ENCODE peak calls at places on chromosomes 5 and 9, in nine cellular contexts. One of them, this sample, is unnamed.
A peak's percentile ranks its signal among the peaks of the same experiment; 100 is the strongest.

GRCh38 chr5:157204765-157205164 is 24.1 kb downstream of the ITK start:
- DNase-seq in prostate gland: no peak
- DNase-seq in sigmoid colon: no peak
- DNase-seq in esophagus squamous epithelium: no peak
- DNase-seq in IMR-90: no peak
- DNase-seq in spleen: no peak
- DNase-seq in H1: no peak
- DNase-seq in heart left ventricle: no peak
- DNase-seq in stomach: no peak
- DNase-seq in this sample: no peak

GRCh38 chr5:54401515-54401914 is 54.0 kb upstream of the HSPB3 start:
- DNase-seq in prostate gland: no peak
- DNase-seq in sigmoid colon: no peak
- DNase-seq in esophagus squamous epithelium: no peak
- DNase-seq in IMR-90: no peak
- DNase-seq in spleen: no peak
- DNase-seq in H1: no peak
- DNase-seq in heart left ventricle: no peak
- DNase-seq in stomach: no peak
- DNase-seq in this sample: no peak

GRCh38 chr9:23492126-23493002 is 333.7 kb downstream of the ELAVL2 start:
- DNase-seq in prostate gland: no peak
- DNase-seq in sigmoid colon: no peak
- DNase-seq in esophagus squamous epithelium: no peak
- DNase-seq in IMR-90: peak; percentile 0
- DNase-seq in spleen: no peak
- DNase-seq in H1: peak; percentile 15
- DNase-seq in heart left ventricle: no peak
- DNase-seq in stomach: no peak
- DNase-seq in this sample: no peak

GRCh38 chr9:23826120-23826629 is at the start of gene ELAVL2:
- DNase-seq in prostate gland: peak; percentile 34
- DNase-seq in sigmoid colon: peak; percentile 85
- DNase-seq in esophagus squamous epithelium: peak; percentile 33
- DNase-seq in IMR-90: peak; percentile 81
- DNase-seq in spleen: peak; percentile 83
- DNase-seq in H1: peak; percentile 95
- DNase-seq in heart left ventricle: peak; percentile 79
- DNase-seq in stomach: peak; percentile 65
- DNase-seq in this sample: peak; percentile 45

GRCh38 chr9:17134843-17135577 is at the start of gene CNTLN:
- DNase-seq in prostate gland: peak; percentile 84
- DNase-seq in sigmoid colon: peak; percentile 98
- DNase-seq in esophagus squamous epithelium: no peak
- DNase-seq in IMR-90: peak; percentile 85
- DNase-seq in spleen: peak; percentile 92
- DNase-seq in H1: peak; percentile 84
- DNase-seq in heart left ventricle: peak; percentile 96
- DNase-seq in stomach: peak; percentile 97
- DNase-seq in this sample: peak; percentile 71

GRCh38 chr5:170809551-170809950 is 26.0 kb downstream of the GABRP start:
- DNase-seq in prostate gland: no peak
- DNase-seq in sigmoid colon: no peak
- DNase-seq in esophagus squamous epithelium: no peak
- DNase-seq in IMR-90: peak; percentile 71
- DNase-seq in spleen: no peak
- DNase-seq in H1: peak; percentile 13
- DNase-seq in heart left ventricle: no peak
- DNase-seq in stomach: peak; percentile 28
- DNase-seq in this sample: no peak

GRCh38 chr9:106111039-106111740 is 416.8 kb downstream of the TMEM38B start:
- DNase-seq in prostate gland: no peak
- DNase-seq in sigmoid colon: no peak
- DNase-seq in esophagus squamous epithelium: no peak
- DNase-seq in IMR-90: no peak
- DNase-seq in spleen: no peak
- DNase-seq in H1: no peak
- DNase-seq in heart left ventricle: no peak
- DNase-seq in stomach: no peak
- DNase-seq in this sample: no peak

GRCh38 chr5:15425802-15426201 is 74.2 kb upstream of the FBXL7 start:
- DNase-seq in prostate gland: no peak
- DNase-seq in sigmoid colon: no peak
- DNase-seq in esophagus squamous epithelium: no peak
- DNase-seq in IMR-90: no peak
- DNase-seq in spleen: no peak
- DNase-seq in H1: no peak
- DNase-seq in heart left ventricle: no peak
- DNase-seq in stomach: no peak
- DNase-seq in this sample: no peak

GRCh38 chr5:172224996-172225395 is 31.0 kb downstream of the EFCAB9 start:
- DNase-seq in prostate gland: no peak
- DNase-seq in sigmoid colon: no peak
- DNase-seq in esophagus squamous epithelium: no peak
- DNase-seq in IMR-90: no peak
- DNase-seq in spleen: no peak
- DNase-seq in H1: no peak
- DNase-seq in heart left ventricle: no peak
- DNase-seq in stomach: no peak
- DNase-seq in this sample: no peak

GRCh38 chr5:157917909-157918809 is 59.2 kb upstream of the CLINT1 start:
- DNase-seq in prostate gland: peak; percentile 17
- DNase-seq in sigmoid colon: peak; percentile 68
- DNase-seq in esophagus squamous epithelium: no peak
- DNase-seq in IMR-90: peak; percentile 75
- DNase-seq in spleen: peak; percentile 78
- DNase-seq in H1: peak; percentile 50
- DNase-seq in heart left ventricle: peak; percentile 51
- DNase-seq in stomach: peak; percentile 67
- DNase-seq in this sample: peak; percentile 23

GRCh38 chr5:129460121-129460950 is at the start of gene ADAMTS19:
- DNase-seq in prostate gland: no peak
- DNase-seq in sigmoid colon: no peak
- DNase-seq in esophagus squamous epithelium: no peak
- DNase-seq in IMR-90: peak; percentile 21
- DNase-seq in spleen: no peak
- DNase-seq in H1: no peak
- DNase-seq in heart left ventricle: no peak
- DNase-seq in stomach: no peak
- DNase-seq in this sample: no peak

GRCh38 chr5:126462239-126463014 is 39.2 kb downstream of the GRAMD2B start:
- DNase-seq in prostate gland: no peak
- DNase-seq in sigmoid colon: no peak
- DNase-seq in esophagus squamous epithelium: no peak
- DNase-seq in IMR-90: peak; percentile 40
- DNase-seq in spleen: no peak
- DNase-seq in H1: no peak
- DNase-seq in heart left ventricle: no peak
- DNase-seq in stomach: no peak
- DNase-seq in this sample: no peak

GRCh38 chr5:104643320-104643719 is 1080.7 kb upstream of the NUDT12 start:
- DNase-seq in prostate gland: no peak
- DNase-seq in sigmoid colon: no peak
- DNase-seq in esophagus squamous epithelium: no peak
- DNase-seq in IMR-90: no peak
- DNase-seq in spleen: no peak
- DNase-seq in H1: no peak
- DNase-seq in heart left ventricle: no peak
- DNase-seq in stomach: no peak
- DNase-seq in this sample: no peak

GRCh38 chr5:159582756-159583523 is 252.7 kb upstream of the IL12B start:
- DNase-seq in prostate gland: no peak
- DNase-seq in sigmoid colon: no peak
- DNase-seq in esophagus squamous epithelium: no peak
- DNase-seq in IMR-90: peak; percentile 18
- DNase-seq in spleen: no peak
- DNase-seq in H1: no peak
- DNase-seq in heart left ventricle: no peak
- DNase-seq in stomach: no peak
- DNase-seq in this sample: no peak

GRCh38 chr5:172768573-172769323 is 2.2 kb downstream of the DUSP1 start:
- DNase-seq in prostate gland: no peak
- DNase-seq in sigmoid colon: no peak
- DNase-seq in esophagus squamous epithelium: no peak
- DNase-seq in IMR-90: peak; percentile 72
- DNase-seq in spleen: peak; percentile 86
- DNase-seq in H1: no peak
- DNase-seq in heart left ventricle: no peak
- DNase-seq in stomach: peak; percentile 52
- DNase-seq in this sample: peak; percentile 40

GRCh38 chr5:145991044-145991575 is 54.7 kb downstream of the SH3RF2 start:
- DNase-seq in prostate gland: no peak
- DNase-seq in sigmoid colon: no peak
- DNase-seq in esophagus squamous epithelium: no peak
- DNase-seq in IMR-90: peak; percentile 68
- DNase-seq in spleen: no peak
- DNase-seq in H1: no peak
- DNase-seq in heart left ventricle: no peak
- DNase-seq in stomach: no peak
- DNase-seq in this sample: no peak

GRCh38 chr9:86944974-86945867 is 2.1 kb downstream of the GAS1 start:
- DNase-seq in prostate gland: no peak
- DNase-seq in sigmoid colon: peak; percentile 71
- DNase-seq in esophagus squamous epithelium: no peak
- DNase-seq in IMR-90: peak; percentile 39
- DNase-seq in spleen: peak; percentile 76
- DNase-seq in H1: no peak
- DNase-seq in heart left ventricle: peak; percentile 13
- DNase-seq in stomach: no peak
- DNase-seq in this sample: no peak

GRCh38 chr5:176716320-176716719 is 69.0 kb downstream of the TSPAN17 start:
- DNase-seq in prostate gland: no peak
- DNase-seq in sigmoid colon: no peak
- DNase-seq in esophagus squamous epithelium: no peak
- DNase-seq in IMR-90: peak; percentile 77
- DNase-seq in spleen: no peak
- DNase-seq in H1: no peak
- DNase-seq in heart left ventricle: no peak
- DNase-seq in stomach: no peak
- DNase-seq in this sample: no peak

GRCh38 chr5:178784391-178784790 is 53.9 kb upstream of the ZNF354A start:
- DNase-seq in prostate gland: no peak
- DNase-seq in sigmoid colon: no peak
- DNase-seq in esophagus squamous epithelium: no peak
- DNase-seq in IMR-90: no peak
- DNase-seq in spleen: no peak
- DNase-seq in H1: no peak
- DNase-seq in heart left ventricle: no peak
- DNase-seq in stomach: no peak
- DNase-seq in this sample: no peak

GRCh38 chr5:148794729-148795590 is 31.5 kb upstream of the ADRB2 start:
- DNase-seq in prostate gland: no peak
- DNase-seq in sigmoid colon: no peak
- DNase-seq in esophagus squamous epithelium: no peak
- DNase-seq in IMR-90: peak; percentile 96
- DNase-seq in spleen: no peak
- DNase-seq in H1: no peak
- DNase-seq in heart left ventricle: no peak
- DNase-seq in stomach: no peak
- DNase-seq in this sample: no peak
- H3K4me1 ChIP-seq in prostate gland: no peaks in the 10 kb centered on the region
- H3K4me1 ChIP-seq in sigmoid colon: no peaks in the 10 kb centered on the region
- H3K4me1 ChIP-seq in esophagus squamous epithelium: peaks cover 11% of the 10 kb centered on the region
- H3K4me1 ChIP-seq in IMR-90: peaks cover 10% of the 10 kb centered on the region
- H3K4me1 ChIP-seq in spleen: peaks cover 4% of the 10 kb centered on the region
- H3K4me1 ChIP-seq in H1: no peaks in the 10 kb centered on the region
- H3K4me1 ChIP-seq in heart left ventricle: no peaks in the 10 kb centered on the region
- H3K4me1 ChIP-seq in stomach: no peaks in the 10 kb centered on the region
- H3K4me1 ChIP-seq in this sample: no peaks in the 10 kb centered on the region

GRCh38 chr5:138536215-138536614 is 6.8 kb downstream of the ETF1 start:
- DNase-seq in prostate gland: no peak
- DNase-seq in sigmoid colon: no peak
- DNase-seq in esophagus squamous epithelium: no peak
- DNase-seq in IMR-90: no peak
- DNase-seq in spleen: no peak
- DNase-seq in H1: no peak
- DNase-seq in heart left ventricle: no peak
- DNase-seq in stomach: no peak
- DNase-seq in this sample: no peak
- TF ChIP-seq POLR2A in prostate gland: no peak
- TF ChIP-seq POLR2A in sigmoid colon: no peak
- TF ChIP-seq POLR2A in esophagus squamous epithelium: no peak
- TF ChIP-seq POLR2A in IMR-90: no peak
- TF ChIP-seq POLR2A in spleen: no peak
- TF ChIP-seq POLR2A in H1: no peak
- TF ChIP-seq POLR2A in heart left ventricle: no peak
- TF ChIP-seq POLR2A in stomach: no peak
- TF ChIP-seq POLR2A in this sample: no peak

DNA sequence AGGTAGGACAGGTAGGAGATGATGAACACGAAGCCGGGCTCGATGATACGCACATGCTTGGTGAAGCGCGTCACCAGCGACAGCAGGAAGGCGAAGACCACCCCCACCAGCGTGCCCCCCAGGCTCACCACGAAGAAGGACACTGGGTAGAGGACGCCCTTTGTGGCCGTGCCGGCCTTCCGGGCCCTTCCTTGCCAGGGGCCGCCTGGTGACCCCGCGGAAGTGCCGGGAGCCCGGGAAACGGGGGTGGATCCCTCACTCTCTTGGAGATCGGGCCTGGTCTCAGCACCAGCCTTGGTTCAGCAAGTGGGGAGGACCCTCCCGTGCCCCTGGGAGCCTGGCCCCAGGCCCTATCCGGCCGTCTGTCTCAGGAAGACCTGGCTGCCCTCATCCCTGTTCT is 39.7 kb downstream of the SLC9A3 start:
- DNase-seq in prostate gland: no peak
- DNase-seq in sigmoid colon: no peak
- DNase-seq in esophagus squamous epithelium: no peak
- DNase-seq in IMR-90: no peak
- DNase-seq in spleen: no peak
- DNase-seq in H1: no peak
- DNase-seq in heart left ventricle: no peak
- DNase-seq in stomach: no peak
- DNase-seq in this sample: no peak
- H3K4me1 ChIP-seq in prostate gland: no peaks in the 10 kb centered on the region
- H3K4me1 ChIP-seq in sigmoid colon: no peaks in the 10 kb centered on the region
- H3K4me1 ChIP-seq in esophagus squamous epithelium: no peaks in the 10 kb centered on the region
- H3K4me1 ChIP-seq in IMR-90: no peaks in the 10 kb centered on the region
- H3K4me1 ChIP-seq in spleen: no peaks in the 10 kb centered on the region
- H3K4me1 ChIP-seq in H1: no peaks in the 10 kb centered on the region
- H3K4me1 ChIP-seq in heart left ventricle: no peaks in the 10 kb centered on the region
- H3K4me1 ChIP-seq in stomach: no peaks in the 10 kb centered on the region
- H3K4me1 ChIP-seq in this sample: no peaks in the 10 kb centered on the region

DNA sequence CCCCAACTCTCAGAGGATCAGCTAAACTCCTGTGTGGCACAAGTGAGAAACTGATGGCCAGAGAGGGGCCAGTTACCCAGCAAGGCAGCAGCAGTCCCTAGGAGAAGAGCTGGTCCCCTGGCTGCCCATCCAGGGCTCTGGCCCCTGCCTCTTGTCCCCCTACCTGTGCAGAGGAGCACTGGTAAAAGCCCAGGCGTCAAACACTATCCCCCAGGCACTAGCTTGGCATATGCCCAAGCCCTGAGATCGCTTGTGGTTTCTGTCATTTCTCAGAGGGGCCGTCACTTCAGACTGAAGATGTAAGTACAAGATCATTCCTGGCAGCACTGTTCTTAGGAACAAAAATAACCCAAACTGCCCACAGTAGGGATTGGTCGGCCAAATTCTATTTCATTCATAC is 53.9 kb downstream of the COL15A1 start:
- DNase-seq in prostate gland: no peak
- DNase-seq in sigmoid colon: no peak
- DNase-seq in esophagus squamous epithelium: no peak
- DNase-seq in IMR-90: peak; percentile 36
- DNase-seq in spleen: no peak
- DNase-seq in H1: no peak
- DNase-seq in heart left ventricle: peak; percentile 53
- DNase-seq in stomach: no peak
- DNase-seq in this sample: no peak
- TF ChIP-seq POLR2A in prostate gland: no peak
- TF ChIP-seq POLR2A in sigmoid colon: no peak
- TF ChIP-seq POLR2A in esophagus squamous epithelium: no peak
- TF ChIP-seq POLR2A in IMR-90: no peak
- TF ChIP-seq POLR2A in spleen: no peak
- TF ChIP-seq POLR2A in H1: no peak
- TF ChIP-seq POLR2A in heart left ventricle: no peak
- TF ChIP-seq POLR2A in stomach: no peak
- TF ChIP-seq POLR2A in this sample: no peak